ENCODE peak calls at places on chromosomes 4 and X, in six cellular contexts. N, W, U, E, A and L are unnamed samples.

GRCh38 chr4:185754961-185755360 is 57.0 kb downstream of the SORBS2 start:
- DNase-seq in N (no peak), W (no peak), U (no peak), E (no peak), A (no peak), L (no peak)

GRCh38 chr4:1290165-1290977 is 680 bp downstream of the MAEA start:
- DNase-seq in N (peak), W (no peak), U (no peak), E (peak), A (no peak), L (peak)

GRCh38 chr4:53703267-53703655 is 112.0 kb upstream of the LNX1 start:
- DNase-seq in N (no peak), W (no peak), U (no peak), E (no peak), A (no peak), L (no peak)

GRCh38 chr4:23920296-23920695 is 30.4 kb upstream of the PPARGC1A start:
- DNase-seq in N (no peak), W (no peak), U (no peak), E (no peak), A (no peak), L (no peak)

GRCh38 chr4:124529131-124529530 is 183.4 kb downstream of the ANKRD50 start:
- DNase-seq in N (no peak), W (no peak), U (no peak), E (no peak), A (no peak), L (no peak)

GRCh38 chr4:92304073-92304472 is 307 bp downstream of the GRID2 start:
- DNase-seq in N (no peak), W (no peak), U (no peak), E (no peak), A (no peak), L (no peak)

GRCh38 chr4:100836929-100837328 is 319.1 kb upstream of the EMCN start:
- DNase-seq in N (no peak), W (no peak), U (no peak), E (no peak), A (no peak), L (no peak)

GRCh38 chrX:139831689-139832456 is 101.0 kb downstream of the ATP11C start:
- DNase-seq in N (no peak), W (no peak), U (peak), E (no peak), A (no peak), L (peak)

GRCh38 chrX:39654183-39654925 is 443.4 kb downstream of the BCOR start:
- DNase-seq in N (no peak), W (no peak), U (no peak), E (no peak), A (no peak), L (no peak)

GRCh38 chrX:129719268-129719667 is 19.5 kb upstream of the XPNPEP2 start:
- DNase-seq in N (no peak), W (no peak), U (no peak), E (no peak), A (no peak), L (no peak)

GRCh38 chrX:71657267-71657666 is 10.1 kb upstream of the LOC101059915 start:
- DNase-seq in N (no peak), W (no peak), U (no peak), E (peak), A (no peak), L (no peak)

GRCh38 chr4:127151941-127152340 is 480.8 kb upstream of the INTU start:
- DNase-seq in N (no peak), W (no peak), U (no peak), E (no peak), A (no peak), L (no peak)

GRCh38 chr4:20883231-20883630 is 183.0 kb downstream of the PACRGL start:
- DNase-seq in N (no peak), W (no peak), U (no peak), E (no peak), A (no peak), L (no peak)

GRCh38 chrX:2607113-2607512 is 84.0 kb upstream of the CD99 start:
- DNase-seq in N (no peak), W (no peak), U (no peak), E (no peak), A (no peak), L (no peak)

GRCh38 chrX:2610246-2611170 is 80.6 kb upstream of the CD99 start:
- DNase-seq in N (no peak), W (no peak), U (no peak), E (no peak), A (no peak), L (no peak)

GRCh38 chrX:2609431-2610238 is 81.5 kb upstream of the CD99 start:
- DNase-seq in N (no peak), W (peak), U (no peak), E (peak), A (peak), L (no peak)

GRCh38 chrX:2608638-2609430 is 82.3 kb upstream of the CD99 start:
- DNase-seq in N (peak), W (peak), U (peak), E (peak), A (peak), L (peak)
- TF ChIP-seq POLR2A in N (no peak), W (no peak), U (no peak), E (peak), A (peak), L (no peak)

GRCh38 chrX:34130501-34130900 is 1.6 kb downstream of the FAM47A start:
- DNase-seq in N (no peak), W (no peak), U (no peak), E (no peak), A (no peak), L (no peak)
- TF ChIP-seq CTCF in N (no peak), W (no peak), U (no peak), E (no peak), A (no peak), L (no peak)

DNA sequence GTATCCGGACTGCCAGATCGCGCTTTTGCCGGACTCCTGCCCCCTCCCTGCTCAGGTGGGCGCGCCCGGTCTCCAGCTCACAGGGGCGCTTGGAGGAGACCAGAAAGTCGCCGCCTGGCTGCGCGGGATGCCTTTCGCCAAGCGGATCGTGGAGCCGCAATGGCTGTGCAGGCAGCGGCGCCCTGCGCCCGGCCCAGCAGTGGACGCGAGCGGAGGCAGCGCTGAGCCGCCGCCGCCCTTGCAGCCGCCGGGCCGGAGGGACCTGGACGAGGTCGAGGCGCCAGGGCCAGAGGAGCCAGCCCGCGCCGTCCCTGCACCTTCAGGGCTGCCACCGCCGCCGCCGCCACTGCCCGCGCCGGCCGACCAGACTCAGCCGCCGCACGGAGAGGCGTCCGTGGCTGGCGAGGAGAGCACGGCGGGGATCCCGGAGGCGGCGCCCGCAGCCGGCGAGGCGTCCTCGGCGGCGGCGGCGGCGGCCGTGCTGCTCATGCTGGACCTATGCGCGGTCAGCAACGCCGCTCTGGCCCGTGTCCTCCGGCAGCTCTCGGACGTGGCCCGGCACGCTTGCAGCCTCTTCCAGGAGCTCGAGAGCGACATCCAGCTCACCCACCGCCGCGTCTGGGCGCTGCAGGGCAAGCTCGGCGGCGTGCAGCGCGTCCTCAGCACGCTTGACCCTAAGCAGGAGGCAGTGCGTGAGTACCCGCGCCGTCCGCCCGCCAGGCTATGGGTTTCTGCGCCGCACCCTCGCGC is 806 bp downstream of the NHS start:
- DNase-seq in N (peak), W (peak), U (no peak), E (no peak), A (peak), L (peak)
- H3K4me3 ChIP-seq in N (peak), W (peak), U (peak), E (no peak), A (peak), L (peak)

GRCh38 chr4:89586864-89587263 is 250.1 kb downstream of the SNCA start:
- DNase-seq in N (no peak), W (no peak), U (no peak), E (no peak), A (no peak), L (no peak)
- TF ChIP-seq POLR2A in N (no peak), W (no peak), U (no peak), E (no peak), A (no peak), L (no peak)

GRCh38 chrX:119181491-119181890 is 53.9 kb upstream of the KIAA1210 start:
- DNase-seq in N (no peak), W (no peak), U (no peak), E (no peak), A (peak), L (peak)
- TF ChIP-seq CTCF in N (no peak), W (no peak), U (no peak), E (no peak), A (peak), L (no peak)

GRCh38 chrX:103519389-103519788 is at the start of gene RAB40A:
- DNase-seq in N (no peak), W (no peak), U (no peak), E (no peak), A (no peak), L (no peak)
- H3K4me3 ChIP-seq in N (no peak), W (no peak), U (no peak), E (no peak), A (no peak), L (no peak)

GRCh38 chr4:7939377-7940108 is at the start of gene AFAP1:
- DNase-seq in N (peak), W (peak), U (peak), E (peak), A (peak), L (peak)
- TF ChIP-seq POLR2A in N (no peak), W (peak), U (peak), E (no peak), A (peak), L (no peak)

DNA sequence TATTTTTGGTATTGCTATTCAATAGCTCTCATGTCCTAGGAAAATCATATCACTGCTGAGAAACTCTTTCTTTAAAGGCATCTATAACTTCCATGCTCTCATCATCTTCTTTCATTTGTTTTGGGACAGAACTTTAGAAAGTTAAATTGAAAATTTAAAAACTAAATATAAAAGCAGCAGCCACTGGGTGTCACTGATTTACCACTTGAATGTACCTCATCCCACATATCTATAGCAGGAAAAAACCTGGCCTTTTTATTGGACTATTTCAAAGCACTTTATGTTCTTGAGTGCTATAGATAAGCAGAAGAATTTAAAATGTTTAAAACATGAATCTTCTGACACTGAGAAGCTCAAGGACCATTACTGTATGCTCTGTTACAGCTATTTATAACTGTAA is 165.3 kb upstream of the TTC29 start:
- DNase-seq in N (no peak), W (no peak), U (no peak), E (no peak), A (no peak), L (no peak)
- TF ChIP-seq CTCF in N (no peak), W (no peak), U (no peak), E (no peak), A (peak), L (peak)

DNA sequence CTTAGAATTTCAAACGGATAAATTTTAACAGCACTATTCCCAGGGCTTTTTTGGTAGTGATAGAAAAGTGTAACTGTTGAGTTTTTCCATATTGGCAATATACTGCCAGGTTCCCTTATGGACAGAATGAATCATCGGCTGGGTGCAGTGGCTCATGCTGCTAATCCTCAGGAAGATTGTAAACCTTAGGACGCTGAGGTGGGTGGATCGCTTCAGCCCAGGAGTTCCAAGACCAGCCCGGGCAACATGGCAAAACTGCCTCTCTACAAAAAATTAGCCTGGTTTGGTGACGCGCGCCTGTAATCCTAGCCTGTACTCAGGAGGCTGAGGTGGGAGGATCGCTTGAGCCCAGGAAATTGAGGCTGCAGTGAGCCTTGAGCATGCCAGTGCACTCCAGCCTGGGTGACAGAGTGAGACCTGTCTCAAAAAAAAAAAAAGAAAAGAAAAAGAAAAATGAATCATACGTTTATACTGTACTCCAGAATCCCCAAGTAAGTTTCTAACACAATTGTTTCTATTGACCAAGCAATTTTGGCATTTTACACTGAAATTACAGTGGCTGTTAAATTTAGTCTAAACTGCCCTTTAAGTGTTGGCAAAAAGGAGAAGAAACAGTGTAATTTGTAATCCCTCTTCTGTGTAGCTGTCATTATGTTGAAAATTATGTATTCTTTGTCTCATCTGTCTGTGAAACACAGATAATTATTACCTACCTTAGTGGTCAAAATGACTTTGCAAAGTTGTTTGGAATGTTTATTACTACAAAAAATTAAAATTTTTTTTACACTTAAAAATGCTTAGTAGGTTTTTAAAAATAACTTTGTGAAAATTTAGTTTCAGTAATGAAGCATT is 1.8 kb downstream of the SLC30A9 start:
- DNase-seq in N (no peak), W (no peak), U (no peak), E (peak), A (peak), L (no peak)
- H3K4me3 ChIP-seq in N (no peak), W (no peak), U (no peak), E (peak), A (peak), L (no peak)